ENCODE peak calls at places on chromosomes 4 and X, in ten cellular contexts. One of them, this sample, is unnamed.

GRCh38 chrX:130916636-130917422 is 13.8 kb upstream of the ENOX2 start:
- DNase-seq in H54: no peak
- DNase-seq in T-helper 2 cell: no peak
- DNase-seq in NCI-H446 treated with DMSO at 0.1 percent for 48 hours: peak; percentile 1
- DNase-seq in SW 1271: no peak
- DNase-seq in hepatocyte: peak; percentile 46
- DNase-seq in omental fat pad: no peak
- DNase-seq in tibial artery: peak; percentile 64
- DNase-seq in PC-3: peak; percentile 42
- DNase-seq in NCI-H2081: peak; percentile 49
- DNase-seq in this sample: no peak

GRCh38 chr4:174209296-174209695 is 74.2 kb downstream of the FBXO8 start:
- DNase-seq in H54: no peak
- DNase-seq in T-helper 2 cell: no peak
- DNase-seq in NCI-H446 treated with DMSO at 0.1 percent for 48 hours: no peak
- DNase-seq in SW 1271: no peak
- DNase-seq in hepatocyte: no peak
- DNase-seq in omental fat pad: no peak
- DNase-seq in tibial artery: no peak
- DNase-seq in PC-3: no peak
- DNase-seq in NCI-H2081: no peak
- DNase-seq in this sample: no peak

GRCh38 chr4:155954939-155955338 is 1.3 kb upstream of the CTSO start:
- DNase-seq in H54: no peak
- DNase-seq in T-helper 2 cell: no peak
- DNase-seq in NCI-H446 treated with DMSO at 0.1 percent for 48 hours: no peak
- DNase-seq in SW 1271: no peak
- DNase-seq in hepatocyte: peak; percentile 37
- DNase-seq in omental fat pad: no peak
- DNase-seq in tibial artery: no peak
- DNase-seq in PC-3: no peak
- DNase-seq in NCI-H2081: no peak
- DNase-seq in this sample: no peak

GRCh38 chr4:16078195-16078756 is 5.5 kb downstream of the PROM1 start:
- DNase-seq in H54: no peak
- DNase-seq in T-helper 2 cell: no peak
- DNase-seq in NCI-H446 treated with DMSO at 0.1 percent for 48 hours: no peak
- DNase-seq in SW 1271: no peak
- DNase-seq in hepatocyte: no peak
- DNase-seq in omental fat pad: no peak
- DNase-seq in tibial artery: no peak
- DNase-seq in PC-3: no peak
- DNase-seq in NCI-H2081: no peak
- DNase-seq in this sample: no peak

GRCh38 chr4:77619408-77619807 is 13.8 kb downstream of the CXCL13 start:
- DNase-seq in H54: no peak
- DNase-seq in T-helper 2 cell: no peak
- DNase-seq in NCI-H446 treated with DMSO at 0.1 percent for 48 hours: no peak
- DNase-seq in SW 1271: no peak
- DNase-seq in hepatocyte: no peak
- DNase-seq in omental fat pad: no peak
- DNase-seq in tibial artery: no peak
- DNase-seq in PC-3: no peak
- DNase-seq in NCI-H2081: no peak
- DNase-seq in this sample: no peak

GRCh38 chr4:7843831-7844230 is 95.8 kb downstream of the AFAP1 start:
- DNase-seq in H54: no peak
- DNase-seq in T-helper 2 cell: no peak
- DNase-seq in NCI-H446 treated with DMSO at 0.1 percent for 48 hours: no peak
- DNase-seq in SW 1271: no peak
- DNase-seq in hepatocyte: no peak
- DNase-seq in omental fat pad: no peak
- DNase-seq in tibial artery: no peak
- DNase-seq in PC-3: peak; percentile 17
- DNase-seq in NCI-H2081: no peak
- DNase-seq in this sample: no peak

GRCh38 chr4:134634301-134634700 is 432.7 kb upstream of the PABPC4L start:
- DNase-seq in H54: no peak
- DNase-seq in T-helper 2 cell: no peak
- DNase-seq in NCI-H446 treated with DMSO at 0.1 percent for 48 hours: peak; percentile 14
- DNase-seq in SW 1271: no peak
- DNase-seq in hepatocyte: no peak
- DNase-seq in omental fat pad: no peak
- DNase-seq in tibial artery: no peak
- DNase-seq in PC-3: no peak
- DNase-seq in NCI-H2081: no peak
- DNase-seq in this sample: no peak

GRCh38 chr4:121091941-121092340 is 19.6 kb upstream of the NDNF start:
- DNase-seq in H54: no peak
- DNase-seq in T-helper 2 cell: no peak
- DNase-seq in NCI-H446 treated with DMSO at 0.1 percent for 48 hours: no peak
- DNase-seq in SW 1271: no peak
- DNase-seq in hepatocyte: no peak
- DNase-seq in omental fat pad: no peak
- DNase-seq in tibial artery: no peak
- DNase-seq in PC-3: no peak
- DNase-seq in NCI-H2081: no peak
- DNase-seq in this sample: no peak

GRCh38 chrX:153944140-153944799 is at the start of gene RENBP:
- DNase-seq in H54: no peak
- DNase-seq in T-helper 2 cell: no peak
- DNase-seq in NCI-H446 treated with DMSO at 0.1 percent for 48 hours: no peak
- DNase-seq in SW 1271: no peak
- DNase-seq in hepatocyte: peak; percentile 63
- DNase-seq in omental fat pad: no peak
- DNase-seq in tibial artery: peak; percentile 81
- DNase-seq in PC-3: no peak
- DNase-seq in NCI-H2081: no peak
- DNase-seq in this sample: no peak

GRCh38 chr4:102586644-102587021 is 85.5 kb downstream of the NFKB1 start:
- DNase-seq in H54: no peak
- DNase-seq in T-helper 2 cell: no peak
- DNase-seq in NCI-H446 treated with DMSO at 0.1 percent for 48 hours: no peak
- DNase-seq in SW 1271: no peak
- DNase-seq in hepatocyte: no peak
- DNase-seq in omental fat pad: no peak
- DNase-seq in tibial artery: no peak
- DNase-seq in PC-3: no peak
- DNase-seq in NCI-H2081: no peak
- DNase-seq in this sample: no peak

GRCh38 chrX:100695302-100695701 is 36.6 kb downstream of the SYTL4 start:
- DNase-seq in H54: no peak
- DNase-seq in T-helper 2 cell: no peak
- DNase-seq in NCI-H446 treated with DMSO at 0.1 percent for 48 hours: no peak
- DNase-seq in SW 1271: no peak
- DNase-seq in hepatocyte: no peak
- DNase-seq in omental fat pad: no peak
- DNase-seq in tibial artery: no peak
- DNase-seq in PC-3: peak; percentile 54
- DNase-seq in NCI-H2081: no peak
- DNase-seq in this sample: no peak

GRCh38 chrX:19616959-19617358 is 101.7 kb upstream of the MAP3K15 start:
- DNase-seq in H54: no peak
- DNase-seq in T-helper 2 cell: no peak
- DNase-seq in NCI-H446 treated with DMSO at 0.1 percent for 48 hours: no peak
- DNase-seq in SW 1271: no peak
- DNase-seq in hepatocyte: no peak
- DNase-seq in omental fat pad: no peak
- DNase-seq in tibial artery: no peak
- DNase-seq in PC-3: no peak
- DNase-seq in NCI-H2081: no peak
- DNase-seq in this sample: no peak

GRCh38 chrX:103554687-103555417 is 30.5 kb upstream of the TCEAL4 start:
- DNase-seq in H54: no peak
- DNase-seq in T-helper 2 cell: no peak
- DNase-seq in NCI-H446 treated with DMSO at 0.1 percent for 48 hours: no peak
- DNase-seq in SW 1271: no peak
- DNase-seq in hepatocyte: peak; percentile 73
- DNase-seq in omental fat pad: no peak
- DNase-seq in tibial artery: no peak
- DNase-seq in PC-3: no peak
- DNase-seq in NCI-H2081: no peak
- DNase-seq in this sample: no peak

GRCh38 chr4:75561789-75562188 is 5.9 kb downstream of the ODAPH start:
- DNase-seq in H54: no peak
- DNase-seq in T-helper 2 cell: no peak
- DNase-seq in NCI-H446 treated with DMSO at 0.1 percent for 48 hours: no peak
- DNase-seq in SW 1271: no peak
- DNase-seq in hepatocyte: no peak
- DNase-seq in omental fat pad: no peak
- DNase-seq in tibial artery: no peak
- DNase-seq in PC-3: peak; percentile 36
- DNase-seq in NCI-H2081: no peak
- DNase-seq in this sample: no peak

GRCh38 chrX:6384391-6384790 is 150.5 kb downstream of the VCX3A start:
- DNase-seq in H54: no peak
- DNase-seq in T-helper 2 cell: no peak
- DNase-seq in NCI-H446 treated with DMSO at 0.1 percent for 48 hours: no peak
- DNase-seq in SW 1271: no peak
- DNase-seq in hepatocyte: no peak
- DNase-seq in omental fat pad: no peak
- DNase-seq in tibial artery: no peak
- DNase-seq in PC-3: no peak
- DNase-seq in NCI-H2081: no peak
- DNase-seq in this sample: no peak

GRCh38 chrX:103519389-103519788 is at the start of gene RAB40A:
- DNase-seq in H54: no peak
- DNase-seq in T-helper 2 cell: no peak
- DNase-seq in NCI-H446 treated with DMSO at 0.1 percent for 48 hours: no peak
- DNase-seq in SW 1271: no peak
- DNase-seq in hepatocyte: no peak
- DNase-seq in omental fat pad: no peak
- DNase-seq in tibial artery: no peak
- DNase-seq in PC-3: no peak
- DNase-seq in NCI-H2081: no peak
- DNase-seq in this sample: no peak

GRCh38 chr4:158810487-158811215 is 41.8 kb downstream of the FNIP2 start:
- DNase-seq in H54: peak; percentile 26
- DNase-seq in T-helper 2 cell: no peak
- DNase-seq in NCI-H446 treated with DMSO at 0.1 percent for 48 hours: no peak
- DNase-seq in SW 1271: no peak
- DNase-seq in hepatocyte: peak; percentile 83
- DNase-seq in omental fat pad: peak; percentile 38
- DNase-seq in tibial artery: peak; percentile 91
- DNase-seq in PC-3: peak; percentile 92
- DNase-seq in NCI-H2081: no peak
- DNase-seq in this sample: peak; percentile 87

GRCh38 chr4:155582031-155582430 is 84.6 kb upstream of the GUCY1A1 start:
- DNase-seq in H54: no peak
- DNase-seq in T-helper 2 cell: no peak
- DNase-seq in NCI-H446 treated with DMSO at 0.1 percent for 48 hours: no peak
- DNase-seq in SW 1271: no peak
- DNase-seq in hepatocyte: no peak
- DNase-seq in omental fat pad: no peak
- DNase-seq in tibial artery: no peak
- DNase-seq in PC-3: no peak
- DNase-seq in NCI-H2081: no peak
- DNase-seq in this sample: no peak

GRCh38 chr4:113077611-113078010 is 28.2 kb downstream of the ANK2 start:
- DNase-seq in H54: no peak
- DNase-seq in T-helper 2 cell: no peak
- DNase-seq in NCI-H446 treated with DMSO at 0.1 percent for 48 hours: no peak
- DNase-seq in SW 1271: no peak
- DNase-seq in hepatocyte: no peak
- DNase-seq in omental fat pad: no peak
- DNase-seq in tibial artery: no peak
- DNase-seq in PC-3: no peak
- DNase-seq in NCI-H2081: no peak
- DNase-seq in this sample: no peak

GRCh38 chr4:23903859-23904438 is 14.1 kb upstream of the PPARGC1A start:
- DNase-seq in H54: no peak
- DNase-seq in T-helper 2 cell: no peak
- DNase-seq in NCI-H446 treated with DMSO at 0.1 percent for 48 hours: no peak
- DNase-seq in SW 1271: no peak
- DNase-seq in hepatocyte: peak; percentile 37
- DNase-seq in omental fat pad: no peak
- DNase-seq in tibial artery: peak; percentile 74
- DNase-seq in PC-3: no peak
- DNase-seq in NCI-H2081: peak; percentile 74
- DNase-seq in this sample: no peak

GRCh38 chr4:3315566-3315965 is 22.7 kb downstream of the RGS12 start:
- DNase-seq in H54: no peak
- DNase-seq in T-helper 2 cell: no peak
- DNase-seq in NCI-H446 treated with DMSO at 0.1 percent for 48 hours: no peak
- DNase-seq in SW 1271: no peak
- DNase-seq in hepatocyte: no peak
- DNase-seq in omental fat pad: no peak
- DNase-seq in tibial artery: peak; percentile 25
- DNase-seq in PC-3: no peak
- DNase-seq in NCI-H2081: no peak
- DNase-seq in this sample: no peak

GRCh38 chrX:47613082-47613481 is 6.6 kb downstream of the SYN1 start:
- DNase-seq in H54: no peak
- DNase-seq in T-helper 2 cell: no peak
- DNase-seq in NCI-H446 treated with DMSO at 0.1 percent for 48 hours: no peak
- DNase-seq in SW 1271: no peak
- DNase-seq in hepatocyte: no peak
- DNase-seq in omental fat pad: no peak
- DNase-seq in tibial artery: no peak
- DNase-seq in PC-3: no peak
- DNase-seq in NCI-H2081: no peak
- DNase-seq in this sample: no peak

GRCh38 chr4:151218343-151218742 is 58.6 kb upstream of the PRSS48 start:
- DNase-seq in H54: no peak
- DNase-seq in T-helper 2 cell: no peak
- DNase-seq in NCI-H446 treated with DMSO at 0.1 percent for 48 hours: no peak
- DNase-seq in SW 1271: no peak
- DNase-seq in hepatocyte: no peak
- DNase-seq in omental fat pad: no peak
- DNase-seq in tibial artery: no peak
- DNase-seq in PC-3: no peak
- DNase-seq in NCI-H2081: no peak
- DNase-seq in this sample: no peak

GRCh38 chr4:10033191-10033881 is 12.0 kb upstream of the SLC2A9 start:
- DNase-seq in H54: no peak
- DNase-seq in T-helper 2 cell: no peak
- DNase-seq in NCI-H446 treated with DMSO at 0.1 percent for 48 hours: no peak
- DNase-seq in SW 1271: no peak
- DNase-seq in hepatocyte: peak; percentile 39
- DNase-seq in omental fat pad: no peak
- DNase-seq in tibial artery: peak; percentile 44
- DNase-seq in PC-3: peak; percentile 8
- DNase-seq in NCI-H2081: no peak
- DNase-seq in this sample: no peak

GRCh38 chr4:24073948-24074347 is 184.1 kb upstream of the PPARGC1A start:
- DNase-seq in H54: no peak
- DNase-seq in T-helper 2 cell: no peak
- DNase-seq in NCI-H446 treated with DMSO at 0.1 percent for 48 hours: no peak
- DNase-seq in SW 1271: no peak
- DNase-seq in hepatocyte: no peak
- DNase-seq in omental fat pad: no peak
- DNase-seq in tibial artery: no peak
- DNase-seq in PC-3: no peak
- DNase-seq in NCI-H2081: no peak
- DNase-seq in this sample: no peak

GRCh38 chr4:3374011-3374645 is 67.6 kb upstream of the HGFAC start:
- DNase-seq in H54: no peak
- DNase-seq in T-helper 2 cell: no peak
- DNase-seq in NCI-H446 treated with DMSO at 0.1 percent for 48 hours: no peak
- DNase-seq in SW 1271: no peak
- DNase-seq in hepatocyte: peak; percentile 2
- DNase-seq in omental fat pad: no peak
- DNase-seq in tibial artery: no peak
- DNase-seq in PC-3: no peak
- DNase-seq in NCI-H2081: no peak
- DNase-seq in this sample: peak; percentile 55

GRCh38 chr4:141056473-141056872 is 76.8 kb downstream of the RNF150 start:
- DNase-seq in H54: no peak
- DNase-seq in T-helper 2 cell: no peak
- DNase-seq in NCI-H446 treated with DMSO at 0.1 percent for 48 hours: no peak
- DNase-seq in SW 1271: no peak
- DNase-seq in hepatocyte: no peak
- DNase-seq in omental fat pad: no peak
- DNase-seq in tibial artery: no peak
- DNase-seq in PC-3: no peak
- DNase-seq in NCI-H2081: no peak
- DNase-seq in this sample: no peak

This sample was measured in right atrium auricular region.